ENCODE peak calls at places on chromosome 12, in seven cellular contexts. One of them, this sample, is unnamed.

GRCh38 chr12:67752226-67752732 is 103.7 kb downstream of the DYRK2 start:
- DNase-seq in mesothelial cell of epicardium: no peak
- DNase-seq in AG04450: no peak
- DNase-seq in epithelial cell of proximal tubule: no peak
- DNase-seq in MM.1S: no peak
- DNase-seq in endothelial cell of umbilical vein: no peak
- DNase-seq in left ventricle myocardium inferior: no peak
- DNase-seq in this sample: no peak

GRCh38 chr12:9741726-9742125 is 8.8 kb upstream of the CLECL1 start:
- DNase-seq in mesothelial cell of epicardium: no peak
- DNase-seq in AG04450: no peak
- DNase-seq in epithelial cell of proximal tubule: no peak
- DNase-seq in MM.1S: peak; percentile 90
- DNase-seq in endothelial cell of umbilical vein: no peak
- DNase-seq in left ventricle myocardium inferior: no peak
- DNase-seq in this sample: no peak

GRCh38 chr12:123936471-123936870 is 36.2 kb downstream of the CCDC92 start:
- DNase-seq in mesothelial cell of epicardium: no peak
- DNase-seq in AG04450: no peak
- DNase-seq in epithelial cell of proximal tubule: no peak
- DNase-seq in MM.1S: no peak
- DNase-seq in endothelial cell of umbilical vein: no peak
- DNase-seq in left ventricle myocardium inferior: no peak
- DNase-seq in this sample: no peak

GRCh38 chr12:9064815-9065606 is 50.7 kb downstream of the A2M start:
- DNase-seq in mesothelial cell of epicardium: peak; percentile 70
- DNase-seq in AG04450: no peak
- DNase-seq in epithelial cell of proximal tubule: no peak
- DNase-seq in MM.1S: peak; percentile 68
- DNase-seq in endothelial cell of umbilical vein: peak; percentile 52
- DNase-seq in left ventricle myocardium inferior: peak; percentile 79
- DNase-seq in this sample: peak; percentile 55

GRCh38 chr12:40017488-40017887 is 88.4 kb downstream of the SLC2A13 start:
- DNase-seq in mesothelial cell of epicardium: no peak
- DNase-seq in AG04450: no peak
- DNase-seq in epithelial cell of proximal tubule: no peak
- DNase-seq in MM.1S: no peak
- DNase-seq in endothelial cell of umbilical vein: no peak
- DNase-seq in left ventricle myocardium inferior: no peak
- DNase-seq in this sample: no peak

GRCh38 chr12:1373887-1374286 is 220.5 kb downstream of the FBXL14 start:
- DNase-seq in mesothelial cell of epicardium: no peak
- DNase-seq in AG04450: peak; percentile 26
- DNase-seq in epithelial cell of proximal tubule: no peak
- DNase-seq in MM.1S: no peak
- DNase-seq in endothelial cell of umbilical vein: no peak
- DNase-seq in left ventricle myocardium inferior: no peak
- DNase-seq in this sample: no peak

GRCh38 chr12:40692617-40693502 is 621 bp downstream of the CNTN1 start:
- DNase-seq in mesothelial cell of epicardium: peak; percentile 49
- DNase-seq in AG04450: no peak
- DNase-seq in epithelial cell of proximal tubule: no peak
- DNase-seq in MM.1S: no peak
- DNase-seq in endothelial cell of umbilical vein: no peak
- DNase-seq in left ventricle myocardium inferior: no peak
- DNase-seq in this sample: peak; percentile 46

GRCh38 chr12:49868952-49869815 is 26.3 kb upstream of the BCDIN3D start:
- DNase-seq in mesothelial cell of epicardium: peak; percentile 80
- DNase-seq in AG04450: peak; percentile 92
- DNase-seq in epithelial cell of proximal tubule: no peak
- DNase-seq in MM.1S: no peak
- DNase-seq in endothelial cell of umbilical vein: peak; percentile 100
- DNase-seq in left ventricle myocardium inferior: peak; percentile 92
- DNase-seq in this sample: peak; percentile 85

GRCh38 chr12:28057856-28058615 is 85.5 kb upstream of the PTHLH start:
- DNase-seq in mesothelial cell of epicardium: no peak
- DNase-seq in AG04450: no peak
- DNase-seq in epithelial cell of proximal tubule: no peak
- DNase-seq in MM.1S: no peak
- DNase-seq in endothelial cell of umbilical vein: peak; percentile 7
- DNase-seq in left ventricle myocardium inferior: no peak
- DNase-seq in this sample: no peak

GRCh38 chr12:57813971-57814771 is 4.4 kb downstream of the AVIL start:
- DNase-seq in mesothelial cell of epicardium: no peak
- DNase-seq in AG04450: no peak
- DNase-seq in epithelial cell of proximal tubule: no peak
- DNase-seq in MM.1S: no peak
- DNase-seq in endothelial cell of umbilical vein: no peak
- DNase-seq in left ventricle myocardium inferior: no peak
- DNase-seq in this sample: no peak
- TF ChIP-seq CTCF in mesothelial cell of epicardium: no peak
- TF ChIP-seq CTCF in AG04450: peak; percentile 4
- TF ChIP-seq CTCF in epithelial cell of proximal tubule: no peak
- TF ChIP-seq CTCF in MM.1S: no peak
- TF ChIP-seq CTCF in endothelial cell of umbilical vein: no peak
- TF ChIP-seq CTCF in left ventricle myocardium inferior: no peak
- TF ChIP-seq CTCF in this sample: no peak

GRCh38 chr12:96401061-96401871 is 1.0 kb upstream of the CDK17 start:
- DNase-seq in mesothelial cell of epicardium: no peak
- DNase-seq in AG04450: peak; percentile 61
- DNase-seq in epithelial cell of proximal tubule: peak; percentile 74
- DNase-seq in MM.1S: peak; percentile 80
- DNase-seq in endothelial cell of umbilical vein: peak; percentile 89
- DNase-seq in left ventricle myocardium inferior: no peak
- DNase-seq in this sample: no peak
- TF ChIP-seq CTCF in mesothelial cell of epicardium: no peak
- TF ChIP-seq CTCF in AG04450: peak; percentile 60
- TF ChIP-seq CTCF in epithelial cell of proximal tubule: peak; percentile 45
- TF ChIP-seq CTCF in MM.1S: peak; percentile 56
- TF ChIP-seq CTCF in endothelial cell of umbilical vein: peak; percentile 13
- TF ChIP-seq CTCF in left ventricle myocardium inferior: peak; percentile 43
- TF ChIP-seq CTCF in this sample: no peak

DNA sequence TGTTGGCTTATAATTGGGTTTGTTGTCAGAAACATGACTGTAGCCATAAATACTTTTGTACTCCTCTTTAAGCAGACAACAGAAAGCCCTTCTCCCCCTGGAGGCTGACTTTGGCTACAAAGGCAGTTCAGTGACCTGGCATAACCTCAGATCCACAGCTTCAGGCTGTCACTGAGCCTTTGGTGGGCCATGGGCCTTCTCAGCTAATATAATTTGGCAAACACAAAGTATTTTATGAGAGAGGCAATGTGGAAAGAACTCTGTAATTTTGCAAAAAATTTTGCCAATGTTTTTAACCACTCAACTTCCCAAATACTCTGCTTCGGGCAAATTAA is 15.5 kb upstream of the MGP start:
- DNase-seq in mesothelial cell of epicardium: no peak
- DNase-seq in AG04450: no peak
- DNase-seq in epithelial cell of proximal tubule: no peak
- DNase-seq in MM.1S: no peak
- DNase-seq in endothelial cell of umbilical vein: no peak
- DNase-seq in left ventricle myocardium inferior: peak; percentile 35
- DNase-seq in this sample: no peak
- TF ChIP-seq CTCF in mesothelial cell of epicardium: no peak
- TF ChIP-seq CTCF in AG04450: no peak
- TF ChIP-seq CTCF in epithelial cell of proximal tubule: peak; percentile 7
- TF ChIP-seq CTCF in MM.1S: no peak
- TF ChIP-seq CTCF in endothelial cell of umbilical vein: no peak
- TF ChIP-seq CTCF in left ventricle myocardium inferior: peak; percentile 50
- TF ChIP-seq CTCF in this sample: no peak

DNA sequence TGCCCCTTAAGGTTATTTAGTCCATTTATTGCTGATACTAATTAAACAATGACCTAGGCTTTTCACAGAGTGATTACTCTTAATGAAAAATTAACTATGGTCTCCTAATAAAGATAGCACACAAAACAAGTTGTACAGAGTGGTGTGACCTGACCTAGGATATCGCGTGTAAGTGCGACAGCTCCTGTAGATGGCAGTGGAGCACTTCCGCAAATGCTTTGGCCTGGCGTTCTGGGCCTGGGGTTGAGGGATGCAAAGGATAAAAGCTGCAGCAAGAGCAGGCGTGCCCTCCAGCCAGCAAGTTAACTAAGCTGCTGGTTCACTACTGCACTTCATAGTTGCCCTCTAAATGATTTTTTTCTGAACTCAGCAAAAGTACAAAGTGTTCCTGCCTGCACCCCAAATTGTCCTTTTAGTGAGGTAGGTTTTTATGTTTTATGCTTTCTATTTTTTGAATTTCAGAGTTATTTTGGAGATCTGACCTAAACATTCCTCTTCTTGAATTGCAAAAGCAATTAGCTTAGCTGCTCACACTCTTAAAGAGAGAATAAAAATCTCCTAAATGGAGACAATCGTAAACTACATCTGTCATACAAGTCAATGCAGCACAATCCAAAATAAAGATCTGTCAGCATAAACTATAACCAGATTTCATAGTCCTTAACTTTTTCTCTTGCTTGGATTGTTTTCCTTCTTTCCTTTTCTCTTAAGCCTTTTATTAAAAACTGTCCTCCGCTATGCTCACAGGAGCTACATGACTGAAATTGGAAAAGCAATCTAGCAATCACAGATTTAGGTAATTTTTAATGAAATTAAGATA is 379.6 kb downstream of the LRIG3 start:
- DNase-seq in mesothelial cell of epicardium: peak; percentile 73
- DNase-seq in AG04450: peak; percentile 85
- DNase-seq in epithelial cell of proximal tubule: no peak
- DNase-seq in MM.1S: peak; percentile 78
- DNase-seq in endothelial cell of umbilical vein: peak; percentile 89
- DNase-seq in left ventricle myocardium inferior: peak; percentile 60
- DNase-seq in this sample: peak; percentile 85
- TF ChIP-seq CTCF in mesothelial cell of epicardium: peak; percentile 29
- TF ChIP-seq CTCF in AG04450: peak; percentile 94
- TF ChIP-seq CTCF in epithelial cell of proximal tubule: peak; percentile 88
- TF ChIP-seq CTCF in MM.1S: peak; percentile 91
- TF ChIP-seq CTCF in endothelial cell of umbilical vein: peak; percentile 79
- TF ChIP-seq CTCF in left ventricle myocardium inferior: peak; percentile 81
- TF ChIP-seq CTCF in this sample: peak; percentile 53